ENCODE peak calls at places on chromosomes 16 and 17, in nine cellular contexts. U, B, X, M, N, J, V, I and F are unnamed samples.

GRCh38 chr16:88844412-88845118 is 12.2 kb downstream of the GALNS start:
- DNase-seq in U (no peak), B (no peak), X (no peak), M (no peak), N (no peak), J (no peak), V (no peak), I (no peak), F (no peak)

GRCh38 chr16:71895679-71896385 is 501 bp downstream of the IST1 start:
- DNase-seq in U (no peak), B (no peak), X (peak), M (peak), N (peak), J (no peak), V (no peak), I (peak), F (no peak)

GRCh38 chr17:71110326-71110725 is 941.0 kb downstream of the KCNJ2 start:
- DNase-seq in U (no peak), B (no peak), X (no peak), M (no peak), N (peak), J (no peak), V (no peak), I (no peak), F (no peak)

GRCh38 chr17:8628172-8628571 is 2.4 kb downstream of the MYH10 start:
- DNase-seq in U (no peak), B (no peak), X (no peak), M (no peak), N (no peak), J (no peak), V (no peak), I (no peak), F (no peak)

GRCh38 chr16:74998481-74999207 is at the start of gene ZNRF1:
- DNase-seq in U (peak), B (peak), X (peak), M (peak), N (peak), J (peak), V (peak), I (peak), F (no peak)

GRCh38 chr16:12729448-12729847 is 74.2 kb downstream of the CPPED1 start:
- DNase-seq in U (no peak), B (no peak), X (peak), M (no peak), N (peak), J (peak), V (no peak), I (no peak), F (no peak)

GRCh38 chr16:77374384-77374783 is 60.5 kb downstream of the ADAMTS18 start:
- DNase-seq in U (no peak), B (no peak), X (no peak), M (no peak), N (no peak), J (no peak), V (no peak), I (no peak), F (no peak)

GRCh38 chr17:78252111-78252634 is 20.7 kb downstream of the TMEM235 start:
- DNase-seq in U (no peak), B (no peak), X (no peak), M (no peak), N (no peak), J (no peak), V (no peak), I (peak), F (no peak)

GRCh38 chr17:14305785-14306496 is 5.1 kb downstream of the HS3ST3B1 start:
- DNase-seq in U (no peak), B (no peak), X (no peak), M (no peak), N (no peak), J (no peak), V (no peak), I (no peak), F (no peak)

GRCh38 chr16:50276128-50276444 is 9.7 kb downstream of the ADCY7 start:
- DNase-seq in U (no peak), B (no peak), X (no peak), M (peak), N (no peak), J (no peak), V (no peak), I (no peak), F (no peak)

GRCh38 chr17:36632916-36633846 is 31.8 kb downstream of the MRM1 start:
- DNase-seq in U (no peak), B (no peak), X (no peak), M (no peak), N (no peak), J (no peak), V (no peak), I (no peak), F (no peak)

GRCh38 chr16:14018848-14019247 is 52.3 kb upstream of the MRTFB start:
- DNase-seq in U (no peak), B (no peak), X (no peak), M (no peak), N (no peak), J (no peak), V (no peak), I (no peak), F (no peak)

GRCh38 chr16:87806608-87807546 is 41.1 kb upstream of the KLHDC4 start:
- DNase-seq in U (no peak), B (peak), X (peak), M (no peak), N (peak), J (peak), V (no peak), I (peak), F (peak)

GRCh38 chr17:2299136-2299535 is 4.4 kb downstream of the SMG6 start:
- DNase-seq in U (no peak), B (no peak), X (no peak), M (no peak), N (no peak), J (no peak), V (no peak), I (no peak), F (no peak)

GRCh38 chr17:39699818-39700147 is at the start of gene ERBB2:
- DNase-seq in U (peak), B (peak), X (peak), M (no peak), N (peak), J (no peak), V (no peak), I (peak), F (peak)

GRCh38 chr16:87740909-87741424 is 24.8 kb downstream of the KLHDC4 start:
- DNase-seq in U (no peak), B (no peak), X (peak), M (no peak), N (peak), J (no peak), V (no peak), I (no peak), F (no peak)

GRCh38 chr17:34300652-34301390 is 15.3 kb downstream of the CCL11 start:
- DNase-seq in U (no peak), B (no peak), X (peak), M (no peak), N (peak), J (no peak), V (no peak), I (no peak), F (no peak)

GRCh38 chr17:2017274-2017941 is 7.7 kb downstream of the RTN4RL1 start:
- DNase-seq in U (no peak), B (no peak), X (no peak), M (no peak), N (no peak), J (no peak), V (no peak), I (peak), F (no peak)

GRCh38 chr17:1762233-1762905 is 509 bp downstream of the SERPINF1 start:
- DNase-seq in U (peak), B (peak), X (peak), M (peak), N (peak), J (peak), V (no peak), I (no peak), F (no peak)

GRCh38 chr17:78383725-78384471 is 5.4 kb downstream of the PGS1 start:
- DNase-seq in U (peak), B (peak), X (peak), M (peak), N (peak), J (no peak), V (no peak), I (peak), F (no peak)

GRCh38 chr17:36858119-36859002 is 78.9 kb upstream of the LHX1 start:
- DNase-seq in U (no peak), B (no peak), X (no peak), M (no peak), N (no peak), J (no peak), V (no peak), I (no peak), F (no peak)

GRCh38 chr16:2235234-2235651 is 1.0 kb upstream of the DNASE1L2 start:
- DNase-seq in U (no peak), B (no peak), X (no peak), M (no peak), N (no peak), J (no peak), V (no peak), I (no peak), F (no peak)

GRCh38 chr17:27577124-27577761 is 53.7 kb upstream of the LGALS9 start:
- DNase-seq in U (no peak), B (no peak), X (peak), M (no peak), N (peak), J (no peak), V (no peak), I (no peak), F (no peak)
- H3K4me3 ChIP-seq in U (no peak), B (no peak), X (no peak), M (no peak), N (no peak), J (no peak), V (no peak), I (no peak), F (no peak)

GRCh38 chr17:74448774-74449173 is 16.9 kb downstream of the GPRC5C start:
- DNase-seq in U (no peak), B (no peak), X (no peak), M (no peak), N (no peak), J (no peak), V (no peak), I (no peak), F (no peak)

GRCh38 chr17:74445156-74445555 is 13.3 kb downstream of the GPRC5C start:
- DNase-seq in U (no peak), B (no peak), X (no peak), M (no peak), N (no peak), J (no peak), V (no peak), I (no peak), F (no peak)

GRCh38 chr17:74447628-74448159 is 15.8 kb downstream of the GPRC5C start:
- DNase-seq in U (no peak), B (no peak), X (no peak), M (peak), N (no peak), J (no peak), V (no peak), I (no peak), F (no peak)

GRCh38 chr17:74444406-74444805 is 12.5 kb downstream of the GPRC5C start:
- DNase-seq in U (peak), B (peak), X (no peak), M (peak), N (no peak), J (no peak), V (no peak), I (peak), F (no peak)

DNA sequence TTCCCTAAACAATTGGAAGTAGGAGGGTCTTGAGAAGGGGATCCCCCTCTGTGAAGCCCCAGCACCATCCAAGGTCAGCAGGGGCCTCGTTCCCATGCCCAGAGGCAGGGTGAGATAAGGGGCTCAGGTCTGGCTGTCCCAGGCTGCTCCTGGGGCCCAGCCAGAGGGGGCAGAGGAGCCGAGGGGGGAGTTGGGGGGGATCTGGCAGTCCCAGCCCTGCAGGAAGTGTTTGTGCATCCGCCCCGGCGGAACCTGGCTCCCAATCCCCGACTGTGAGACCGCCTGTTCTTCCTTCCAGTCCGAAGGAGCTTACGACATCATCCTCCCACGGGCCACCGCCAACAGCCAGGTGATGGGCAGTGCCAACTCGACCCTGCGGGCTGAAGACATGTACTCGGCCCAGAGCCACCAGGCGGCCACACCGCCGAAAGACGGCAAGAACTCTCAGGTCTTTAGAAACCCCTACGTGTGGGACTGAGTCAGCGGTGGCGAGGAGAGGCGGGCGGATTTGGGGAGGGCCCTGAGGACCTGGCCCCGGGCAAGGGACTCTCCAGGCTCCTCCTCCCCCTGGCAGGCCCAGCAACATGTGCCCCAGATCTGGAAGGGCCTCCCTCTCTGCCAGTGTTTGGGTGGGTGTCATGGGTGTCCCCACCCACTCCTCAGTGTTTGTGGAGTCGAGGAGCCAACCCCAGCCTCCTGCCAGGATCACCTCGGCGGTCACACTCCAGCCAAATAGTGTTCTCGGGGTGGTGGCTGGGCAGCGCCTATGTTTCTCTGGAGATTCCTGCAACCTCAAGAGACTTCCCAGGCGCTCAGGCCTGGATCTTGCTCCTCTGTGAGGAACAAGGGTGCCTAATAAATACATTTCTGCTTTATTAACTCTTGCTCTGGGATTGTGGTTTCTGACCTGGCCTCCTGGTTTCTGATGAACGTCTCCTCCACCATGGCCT is 14.9 kb downstream of the GPRC5C start:
- DNase-seq in U (peak), B (peak), X (no peak), M (peak), N (no peak), J (no peak), V (no peak), I (no peak), F (no peak)
- H3K4me3 ChIP-seq in U (no peak), B (no peak), X (no peak), M (no peak), N (no peak), J (no peak), V (no peak), I (no peak), F (no peak)

GRCh38 chr17:7559307-7560171 is 989 bp downstream of the TNFSF13 start:
- DNase-seq in U (no peak), B (no peak), X (no peak), M (no peak), N (no peak), J (no peak), V (no peak), I (peak), F (no peak)
- H3K4me3 ChIP-seq in U (peak), B (peak), X (no peak), M (peak), N (no peak), J (no peak), V (no peak), I (peak), F (no peak)

GRCh38 chr17:5184284-5184683 is 7.4 kb downstream of the ZNF594 start:
- DNase-seq in U (no peak), B (no peak), X (no peak), M (no peak), N (no peak), J (no peak), V (no peak), I (no peak), F (no peak)

GRCh38 chr17:5183410-5183793 is 8.3 kb downstream of the ZNF594 start:
- DNase-seq in U (no peak), B (no peak), X (no peak), M (no peak), N (no peak), J (no peak), V (no peak), I (no peak), F (no peak)

GRCh38 chr17:5182597-5183409 is 8.9 kb downstream of the ZNF594 start:
- DNase-seq in U (no peak), B (no peak), X (no peak), M (no peak), N (no peak), J (no peak), V (no peak), I (no peak), F (no peak)

GRCh38 chr17:5179003-5179402 is 12.7 kb downstream of the ZNF594 start:
- DNase-seq in U (no peak), B (no peak), X (no peak), M (no peak), N (no peak), J (no peak), V (no peak), I (no peak), F (no peak)

DNA sequence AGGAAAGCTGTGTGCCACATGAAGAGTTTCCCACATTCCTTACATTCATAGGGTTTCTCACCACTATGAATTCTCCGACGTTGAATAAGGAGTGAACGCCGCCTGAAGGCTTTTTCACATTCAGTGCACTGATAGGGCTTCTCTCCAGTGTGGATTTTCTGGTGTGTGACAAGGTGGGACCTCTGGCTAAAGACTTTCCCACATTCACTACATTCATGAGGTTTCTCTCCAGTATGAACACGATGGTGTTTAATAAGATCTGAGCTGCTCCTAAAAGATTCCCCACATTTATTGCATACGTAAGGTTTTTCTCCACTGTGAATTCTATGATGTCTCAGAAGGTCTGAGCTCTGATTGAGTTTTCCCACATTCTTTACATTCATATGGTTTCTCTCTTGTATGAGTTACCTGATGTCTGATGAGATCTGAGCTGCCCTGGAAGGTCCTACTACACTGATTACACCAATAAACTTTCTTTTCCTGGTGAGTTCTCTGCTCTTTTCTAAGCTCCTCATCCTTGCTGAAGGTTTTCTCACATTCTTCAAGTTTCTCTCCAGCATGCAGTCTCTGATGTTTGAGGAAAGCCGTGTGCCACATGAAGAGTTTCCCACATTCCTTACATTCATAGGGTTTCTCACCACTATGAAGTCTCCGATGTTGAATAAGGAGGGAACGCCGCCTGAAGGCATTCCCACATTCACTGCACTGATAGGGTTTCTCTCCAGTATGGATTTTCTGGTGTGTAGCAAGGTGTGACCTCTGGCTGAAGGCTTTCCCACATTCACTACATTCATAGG is 10.0 kb downstream of the ZNF594 start:
- DNase-seq in U (no peak), B (no peak), X (no peak), M (no peak), N (no peak), J (no peak), V (no peak), I (no peak), F (no peak)
- H3K4me3 ChIP-seq in U (no peak), B (no peak), X (no peak), M (no peak), N (no peak), J (no peak), V (no peak), I (no peak), F (no peak)

DNA sequence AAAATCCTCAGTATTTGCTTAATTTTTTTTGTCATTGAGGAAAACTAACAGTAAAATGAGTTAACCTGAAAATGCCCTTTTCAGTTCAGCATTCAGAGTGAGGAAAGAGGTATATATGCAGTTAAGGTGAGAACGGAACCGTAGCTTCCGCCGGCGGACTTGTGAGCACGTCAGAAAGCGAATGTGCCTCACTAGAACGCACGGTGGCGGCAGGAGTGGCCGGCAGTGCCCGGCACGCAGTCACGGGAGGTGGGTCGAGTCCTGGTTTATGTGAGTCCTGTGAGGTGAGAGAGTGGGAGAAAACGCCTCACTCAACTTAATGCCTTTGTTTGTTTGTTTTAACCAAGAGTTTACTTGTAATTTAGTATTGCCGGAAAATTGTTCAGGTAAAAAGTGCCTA is 6.1 kb downstream of the SEC14L1 start:
- DNase-seq in U (no peak), B (no peak), X (no peak), M (peak), N (no peak), J (no peak), V (no peak), I (peak), F (no peak)
- H3K4me3 ChIP-seq in U (no peak), B (no peak), X (no peak), M (peak), N (no peak), J (no peak), V (no peak), I (peak), F (no peak)

GRCh38 chr17:17959520-17960361 is 12.5 kb downstream of the TOM1L2 start:
- DNase-seq in U (no peak), B (no peak), X (peak), M (no peak), N (peak), J (no peak), V (no peak), I (no peak), F (no peak)
- H3K4me3 ChIP-seq in U (no peak), B (no peak), X (peak), M (no peak), N (peak), J (peak), V (no peak), I (no peak), F (no peak)